ENCODE peak calls at places on chromosomes 16 and 17, in ten cellular contexts. R is stimulated activated CD8-positive, alpha-beta memory T cell treated with anti-CD3 and anti-CD28 coated beads, Interleukin-12 subunit alpha, Interleukin-12 subunit beta, amount 100 ng/mL, for 1 hour; S is HFF-Myc; A is transverse colon; V is activated gamma-delta T cell; I is ELF-1; P is NCI-H460; X is cardiac muscle cell; H is lung; M is epithelial cell of esophagus. T is an unnamed sample.

GRCh38 chr17:35726609-35727460 is 4.6 kb upstream of the RASL10B start:
- DNase-seq in M (peak), S (peak), X (peak), P (no peak), I (peak), R (no peak), H (no peak), V (no peak), A (peak), T (peak)

GRCh38 chr17:78316867-78317816 is 42.7 kb downstream of the SOCS3 start:
- DNase-seq in R (no peak), M (no peak), P (no peak), H (peak), X (peak), A (peak), V (no peak), I (peak), S (no peak), T (no peak)

GRCh38 chr17:50406578-50406977 is 9.3 kb upstream of the LRRC59 start:
- DNase-seq in R (no peak), I (no peak), S (no peak), V (no peak), P (no peak), A (no peak), H (no peak), M (no peak), X (no peak), T (no peak)

GRCh38 chr16:70158261-70158939 is 15.2 kb upstream of the CLEC18C start:
- DNase-seq in R (no peak), V (no peak), X (no peak), M (no peak), I (peak), P (no peak), S (no peak), H (no peak), A (no peak), T (no peak)

GRCh38 chr17:49513616-49514373 is 18.7 kb downstream of the NGFR start:
- DNase-seq in P (no peak), H (no peak), I (no peak), R (no peak), S (no peak), X (no peak), M (no peak), V (no peak), A (no peak), T (no peak)

GRCh38 chr16:79278506-79278905 is 322.0 kb downstream of the MAF start:
- DNase-seq in P (no peak), M (no peak), H (no peak), X (no peak), V (no peak), R (peak), I (no peak), S (no peak), A (peak), T (no peak)

GRCh38 chr17:33497623-33498022 is 204.5 kb upstream of the ASIC2 start:
- DNase-seq in H (no peak), V (no peak), P (no peak), A (no peak), R (no peak), X (no peak), M (no peak), S (no peak), I (no peak), T (no peak)

GRCh38 chr16:81758376-81758775 is 20.7 kb upstream of the PLCG2 start:
- DNase-seq in A (no peak), S (no peak), R (no peak), I (no peak), X (peak), H (no peak), V (no peak), M (peak), P (peak), T (no peak)

GRCh38 chr17:46878055-46878454 is 26.7 kb downstream of the WNT9B start:
- DNase-seq in I (no peak), S (no peak), M (no peak), P (no peak), R (no peak), X (no peak), V (no peak), A (no peak), H (peak), T (no peak)

GRCh38 chr17:9797965-9798364 is 6.6 kb upstream of the DHRS7C start:
- DNase-seq in X (no peak), M (no peak), I (no peak), P (no peak), A (no peak), S (no peak), R (no peak), H (no peak), V (no peak), T (no peak)

GRCh38 chr17:50950002-50950877 is 84.1 kb upstream of the TOB1 start:
- DNase-seq in X (peak), M (peak), I (peak), V (no peak), R (peak), H (peak), P (peak), A (peak), S (peak), T (peak)

GRCh38 chr17:50113624-50114320 is 16.2 kb downstream of the SAMD14 start:
- DNase-seq in V (no peak), I (no peak), P (no peak), M (no peak), A (no peak), R (no peak), H (no peak), X (no peak), S (no peak), T (no peak)

GRCh38 chr17:56028837-56029236 is 124.4 kb upstream of the ANKFN1 start:
- DNase-seq in R (no peak), S (no peak), X (no peak), M (no peak), I (no peak), A (no peak), P (no peak), H (no peak), V (no peak), T (no peak)

GRCh38 chr17:82309656-82310570 is 7.5 kb downstream of the CD7 start:
- DNase-seq in V (no peak), M (no peak), S (no peak), X (no peak), H (no peak), R (no peak), I (no peak), A (peak), P (no peak), T (no peak)

GRCh38 chr17:73003487-73003886 is 89.0 kb downstream of the SLC39A11 start:
- DNase-seq in S (no peak), A (no peak), I (peak), P (no peak), R (no peak), H (no peak), M (peak), X (no peak), V (no peak), T (no peak)

GRCh38 chr17:63984206-63984605 is 11.5 kb upstream of the SCN4A start:
- DNase-seq in P (no peak), X (peak), H (no peak), V (no peak), I (no peak), R (no peak), A (no peak), M (no peak), S (no peak), T (no peak)

GRCh38 chr16:24776486-24777220 is 47.2 kb downstream of the TNRC6A start:
- DNase-seq in A (no peak), M (no peak), R (no peak), P (no peak), X (peak), V (no peak), S (no peak), H (no peak), I (no peak), T (no peak)

GRCh38 chr16:56041556-56042140 is 149.6 kb upstream of the GNAO1 start:
- DNase-seq in I (peak), X (no peak), M (peak), R (peak), A (peak), V (no peak), P (no peak), H (no peak), S (no peak), T (no peak)

GRCh38 chr17:57979076-57979475 is 9.0 kb downstream of the VEZF1 start:
- DNase-seq in R (no peak), P (no peak), I (no peak), H (no peak), S (no peak), X (no peak), A (no peak), M (no peak), V (no peak), T (no peak)

GRCh38 chr16:89209522-89210044 is 7.9 kb upstream of the ZNF778 start:
- DNase-seq in A (no peak), X (no peak), H (no peak), R (no peak), P (no peak), S (no peak), V (no peak), I (no peak), M (no peak), T (no peak)

GRCh38 chr16:3637371-3637923 is 17.0 kb upstream of the DNASE1 start:
- DNase-seq in S (no peak), M (no peak), P (no peak), X (peak), I (no peak), V (no peak), R (no peak), A (peak), H (no peak), T (no peak)

GRCh38 chr17:66714046-66715023 is 120.6 kb upstream of the CACNG5 start:
- DNase-seq in M (no peak), S (no peak), H (no peak), R (no peak), X (no peak), A (no peak), V (no peak), I (peak), P (no peak), T (no peak)

GRCh38 chr16:26012376-26012775 is 320.6 kb downstream of the HS3ST4 start:
- DNase-seq in S (no peak), H (no peak), X (no peak), A (no peak), V (no peak), R (no peak), P (no peak), M (no peak), I (no peak), T (no peak)

GRCh38 chr16:1938316-1938715 is 4.7 kb downstream of the MSRB1 start:
- DNase-seq in V (no peak), R (no peak), M (no peak), H (peak), S (no peak), I (no peak), A (no peak), X (no peak), P (no peak), T (no peak)

GRCh38 chr16:17155480-17155879 is 315.3 kb downstream of the XYLT1 start:
- DNase-seq in I (no peak), S (no peak), P (no peak), A (no peak), H (no peak), M (no peak), V (no peak), R (no peak), X (no peak), T (no peak)

GRCh38 chr17:2214047-2214717 is 89.4 kb downstream of the SMG6 start:
- DNase-seq in R (no peak), M (peak), I (peak), X (peak), H (peak), S (no peak), A (peak), P (no peak), V (no peak), T (peak)

GRCh38 chr16:70638814-70639792 is 7.3 kb upstream of the IL34 start:
- DNase-seq in P (no peak), A (peak), V (no peak), I (peak), X (peak), H (no peak), M (peak), R (no peak), S (no peak), T (peak)

GRCh38 chr17:42518755-42519545 is 17.1 kb upstream of the NAGLU start:
- DNase-seq in X (peak), I (no peak), A (peak), P (no peak), S (no peak), R (no peak), V (no peak), H (no peak), M (no peak), T (peak)

GRCh38 chr16:89744813-89745212 is 23.5 kb downstream of the ZNF276 start:
- DNase-seq in V (no peak), X (no peak), P (no peak), A (no peak), I (no peak), H (no peak), M (no peak), R (no peak), S (no peak), T (no peak)

GRCh38 chr16:31092330-31092729 is 2.3 kb downstream of the VKORC1 start:
- DNase-seq in I (no peak), R (no peak), X (no peak), A (no peak), M (no peak), S (no peak), P (no peak), H (no peak), V (no peak), T (peak)

GRCh38 chr16:86319871-86320270 is 190.5 kb upstream of the FOXF1 start:
- DNase-seq in A (no peak), M (no peak), R (no peak), I (no peak), V (no peak), H (no peak), P (no peak), S (no peak), X (peak), T (no peak)